ENCODE peak calls at places on chromosome 4, in seven cellular contexts. B, F, S, Y, I, K and W are unnamed samples.

GRCh38 chr4:169184686-169185085 is 86.1 kb downstream of the SH3RF1 start:
- DNase-seq in I (no peak), Y (no peak), B (no peak), F (no peak), K (no peak), S (no peak), W (no peak)

GRCh38 chr4:25030283-25031076 is at the start of gene LGI2:
- DNase-seq in S (no peak), I (no peak), F (peak), Y (no peak), B (peak), K (peak), W (peak)

GRCh38 chr4:190121759-190122158 is 51.8 kb upstream of the DUX4 start:
- DNase-seq in B (no peak), S (no peak), I (no peak), K (no peak), Y (no peak), F (no peak), W (no peak)

GRCh38 chr4:139085141-139085540 is 69.6 kb downstream of the NOCT start:
- DNase-seq in S (no peak), B (no peak), Y (no peak), I (peak), F (no peak), K (no peak), W (no peak)

GRCh38 chr4:15855804-15856475 is 77.8 kb downstream of the CD38 start:
- DNase-seq in F (no peak), I (no peak), K (no peak), S (no peak), Y (no peak), B (no peak), W (no peak)

GRCh38 chr4:184170996-184171395 is 46.7 kb downstream of the ENPP6 start:
- DNase-seq in F (no peak), B (no peak), S (no peak), K (no peak), Y (no peak), I (no peak), W (no peak)

GRCh38 chr4:89889289-89889688 is 5.4 kb upstream of the MMRN1 start:
- DNase-seq in K (peak), F (no peak), I (no peak), B (no peak), Y (no peak), S (no peak), W (no peak)

GRCh38 chr4:190016369-190017289 is 10.4 kb downstream of the FRG2 start:
- DNase-seq in K (no peak), I (no peak), Y (no peak), B (peak), F (peak), S (no peak), W (no peak)

GRCh38 chr4:48557478-48557877 is 67.4 kb downstream of the ZAR1 start:
- DNase-seq in B (peak), I (no peak), K (peak), F (no peak), Y (no peak), S (no peak), W (no peak)

GRCh38 chr4:108433832-108434231 is 186.5 kb upstream of the RPL34 start:
- DNase-seq in I (no peak), B (no peak), Y (no peak), F (no peak), S (no peak), K (no peak), W (no peak)

GRCh38 chr4:25908491-25908901 is 5.5 kb upstream of the SMIM20 start:
- DNase-seq in K (no peak), B (no peak), F (no peak), I (peak), Y (no peak), S (no peak), W (no peak)

GRCh38 chr4:28709821-28710330 is 1849.2 kb downstream of the STIM2 start:
- DNase-seq in F (no peak), K (no peak), S (no peak), I (no peak), Y (no peak), B (no peak), W (no peak)

GRCh38 chr4:151865744-151866143 is 104.9 kb upstream of the GATB start:
- DNase-seq in I (no peak), B (no peak), Y (no peak), F (no peak), S (no peak), K (no peak), W (no peak)

GRCh38 chr4:184471872-184472539 is 2.3 kb downstream of the IRF2 start:
- DNase-seq in Y (no peak), S (peak), I (no peak), F (no peak), K (no peak), B (peak), W (no peak)

GRCh38 chr4:152983221-152983620 is 47.1 kb downstream of the FHDC1 start:
- DNase-seq in F (no peak), S (no peak), I (no peak), K (peak), B (no peak), Y (no peak), W (no peak)

GRCh38 chr4:129822708-129823504 is 727.0 kb downstream of the C4orf33 start:
- DNase-seq in B (no peak), S (no peak), I (no peak), K (no peak), F (no peak), Y (no peak), W (no peak)

GRCh38 chr4:45186249-45186648 is 459.9 kb upstream of the GNPDA2 start:
- DNase-seq in Y (no peak), I (no peak), S (no peak), B (no peak), F (no peak), K (no peak), W (no peak)

GRCh38 chr4:103493450-103494159 is 226.2 kb downstream of the TACR3 start:
- DNase-seq in Y (no peak), F (no peak), I (no peak), S (no peak), K (no peak), B (no peak), W (no peak)

GRCh38 chr4:156615066-156615514 is 356.5 kb downstream of the PDGFC start:
- DNase-seq in S (no peak), K (no peak), I (no peak), B (no peak), F (no peak), Y (no peak), W (no peak)
- TF ChIP-seq TAF1 in S (no peak), K (no peak), I (no peak), B (no peak), F (no peak), Y (no peak), W (no peak)

GRCh38 chr4:128461300-128462103 is 173.9 kb upstream of the PGRMC2 start:
- DNase-seq in Y (no peak), F (no peak), I (no peak), B (no peak), S (no peak), K (peak), W (no peak)
- TF ChIP-seq POLR2AphosphoS5 in Y (no peak), F (no peak), I (no peak), B (no peak), S (no peak), K (no peak), W (no peak)

DNA sequence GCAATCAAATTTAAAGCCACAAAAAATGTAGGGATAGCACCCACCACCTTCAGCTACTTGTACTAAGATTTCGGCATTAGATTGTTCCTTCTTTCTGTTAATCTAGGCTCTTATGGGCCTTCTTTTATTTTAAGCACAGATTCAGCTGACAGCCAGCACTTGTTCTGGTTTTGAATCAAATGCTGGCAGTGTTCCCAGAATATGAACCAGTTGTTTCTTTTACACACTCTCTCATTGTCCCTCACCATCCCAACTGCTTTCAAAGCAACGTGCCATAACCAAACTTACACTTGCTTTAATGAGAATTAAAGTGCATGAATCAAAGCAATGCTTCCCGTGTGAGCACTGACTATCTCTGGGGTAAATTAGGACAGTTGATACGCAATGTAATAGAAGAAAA is 744.5 kb upstream of the FAM241A start:
- DNase-seq in S (no peak), F (no peak), I (no peak), B (no peak), Y (no peak), K (no peak), W (no peak)
- TF ChIP-seq TAF1 in S (no peak), F (no peak), I (no peak), B (no peak), Y (no peak), K (no peak), W (no peak)

GRCh38 chr4:75930152-75930551 is 10.7 kb downstream of the NAAA start:
- DNase-seq in I (no peak), F (peak), K (no peak), S (no peak), B (no peak), Y (no peak), W (no peak)
- TF ChIP-seq POLR2AphosphoS5 in I (no peak), F (no peak), K (no peak), S (no peak), B (no peak), Y (no peak), W (no peak)